ENCODE peak calls at places on chromosomes 13 and 19, in four cellular contexts. One of them, this sample, is unnamed.

GRCh38 chr19:58558066-58558622 is at the start of gene UBE2M:
- DNase-seq in adrenal gland: peak
- DNase-seq in mammary epithelial cell: no peak
- DNase-seq in left ventricle myocardium inferior: peak
- DNase-seq in this sample: no peak

GRCh38 chr19:10604460-10604980 is 17.4 kb upstream of the AP1M2 start:
- DNase-seq in left ventricle myocardium inferior: peak
- DNase-seq in mammary epithelial cell: no peak
- DNase-seq in adrenal gland: no peak
- DNase-seq in this sample: no peak

GRCh38 chr13:71860547-71861131 is 6.4 kb downstream of the DACH1 start:
- DNase-seq in left ventricle myocardium inferior: no peak
- DNase-seq in adrenal gland: no peak
- DNase-seq in mammary epithelial cell: no peak
- DNase-seq in this sample: no peak

GRCh38 chr13:30334663-30335386 is 27.5 kb upstream of the KATNAL1 start:
- DNase-seq in adrenal gland: no peak
- DNase-seq in left ventricle myocardium inferior: no peak
- DNase-seq in mammary epithelial cell: no peak
- DNase-seq in this sample: no peak

GRCh38 chr13:32021785-32022184 is 9.8 kb upstream of the FRY start:
- DNase-seq in mammary epithelial cell: no peak
- DNase-seq in left ventricle myocardium inferior: no peak
- DNase-seq in adrenal gland: no peak
- DNase-seq in this sample: no peak

GRCh38 chr13:110187501-110188161 is 119.3 kb downstream of the COL4A1 start:
- DNase-seq in adrenal gland: peak
- DNase-seq in left ventricle myocardium inferior: peak
- DNase-seq in mammary epithelial cell: peak
- DNase-seq in this sample: no peak

GRCh38 chr19:46849610-46850009 is 1.0 kb downstream of the AP2S1 start:
- DNase-seq in mammary epithelial cell: no peak
- DNase-seq in adrenal gland: no peak
- DNase-seq in left ventricle myocardium inferior: no peak
- DNase-seq in this sample: no peak

GRCh38 chr19:39038098-39038497 is 5.7 kb upstream of the FBXO27 start:
- DNase-seq in adrenal gland: peak
- DNase-seq in left ventricle myocardium inferior: no peak
- DNase-seq in mammary epithelial cell: peak
- DNase-seq in this sample: peak

GRCh38 chr19:5260381-5260967 is 80.1 kb downstream of the PTPRS start:
- DNase-seq in mammary epithelial cell: no peak
- DNase-seq in left ventricle myocardium inferior: no peak
- DNase-seq in adrenal gland: no peak
- DNase-seq in this sample: no peak

GRCh38 chr19:30001794-30002193 is 59.8 kb downstream of the URI1 start:
- DNase-seq in left ventricle myocardium inferior: no peak
- DNase-seq in adrenal gland: no peak
- DNase-seq in mammary epithelial cell: no peak
- DNase-seq in this sample: no peak

GRCh38 chr13:112910016-112910415 is 59.0 kb upstream of the MCF2L start:
- DNase-seq in left ventricle myocardium inferior: no peak
- DNase-seq in adrenal gland: no peak
- DNase-seq in mammary epithelial cell: no peak
- DNase-seq in this sample: no peak

GRCh38 chr19:54104998-54105715 is 2.5 kb downstream of the NDUFA3 start:
- DNase-seq in adrenal gland: no peak
- DNase-seq in mammary epithelial cell: no peak
- DNase-seq in left ventricle myocardium inferior: no peak
- DNase-seq in this sample: no peak

GRCh38 chr13:76722782-76723181 is 163.4 kb downstream of the KCTD12 start:
- DNase-seq in mammary epithelial cell: no peak
- DNase-seq in adrenal gland: no peak
- DNase-seq in left ventricle myocardium inferior: no peak
- DNase-seq in this sample: no peak

DNA sequence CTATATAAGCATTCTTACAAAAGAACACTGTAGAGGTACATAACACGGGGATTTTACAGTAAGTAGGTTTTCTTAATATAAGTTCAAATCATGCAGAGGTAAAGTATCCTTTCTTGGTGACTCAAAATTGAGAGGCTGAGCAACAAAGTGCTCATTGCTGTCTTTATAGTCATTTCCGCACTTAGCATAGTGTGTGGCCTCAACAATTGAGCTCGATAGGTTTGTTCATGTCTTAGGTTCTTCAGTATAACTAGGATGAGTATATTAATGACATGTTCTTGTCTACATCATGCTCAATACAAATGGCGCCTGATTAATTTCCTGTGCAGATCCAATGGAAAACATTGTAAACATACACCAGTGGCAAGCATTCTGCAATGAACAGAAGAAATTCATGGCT is 1.4 kb downstream of the WDFY2 start:
- DNase-seq in mammary epithelial cell: peak
- DNase-seq in adrenal gland: no peak
- DNase-seq in left ventricle myocardium inferior: no peak
- DNase-seq in this sample: no peak
- H3K4me3 ChIP-seq in mammary epithelial cell: peak
- H3K4me3 ChIP-seq in adrenal gland: peak
- H3K4me3 ChIP-seq in left ventricle myocardium inferior: peak
- H3K4me3 ChIP-seq in this sample: peak

DNA sequence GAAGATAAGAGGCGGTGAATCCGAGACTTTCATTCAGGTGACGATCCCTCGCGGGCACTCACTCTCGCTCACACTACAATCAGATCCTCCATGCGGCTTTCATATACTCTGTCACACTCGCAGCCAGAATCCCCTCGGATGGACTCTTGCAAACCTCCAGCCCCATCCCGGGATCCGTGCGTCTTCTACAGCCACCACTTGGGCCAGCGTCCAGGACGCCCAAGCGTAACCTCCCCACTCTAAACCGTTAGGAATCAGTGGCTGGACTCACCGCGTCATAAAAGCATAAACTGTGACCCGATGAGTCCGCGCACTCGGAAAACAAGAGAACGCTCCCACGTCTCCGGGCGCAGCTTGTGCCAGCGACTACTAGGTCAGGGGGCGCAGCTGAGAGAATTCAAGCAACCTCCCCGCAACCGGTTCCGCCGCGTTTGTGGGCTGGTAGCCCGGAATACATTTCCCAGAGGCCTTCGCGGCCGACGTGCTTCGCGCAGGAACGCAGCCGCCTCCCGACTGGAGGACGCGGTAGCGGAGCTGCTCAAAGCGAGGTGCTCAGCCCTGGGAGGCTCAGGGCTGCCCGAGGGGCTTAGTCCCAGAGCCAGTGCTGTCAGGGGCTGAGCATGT is 27.6 kb downstream of the ZNF607 start:
- DNase-seq in left ventricle myocardium inferior: peak
- DNase-seq in adrenal gland: peak
- DNase-seq in mammary epithelial cell: peak
- DNase-seq in this sample: peak
- TF ChIP-seq CTCF in left ventricle myocardium inferior: no peak
- TF ChIP-seq CTCF in adrenal gland: no peak
- TF ChIP-seq CTCF in mammary epithelial cell: no peak
- TF ChIP-seq CTCF in this sample: peak

GRCh38 chr13:63209330-63210017 is 1793.8 kb upstream of the PCDH20 start:
- DNase-seq in adrenal gland: no peak
- DNase-seq in left ventricle myocardium inferior: no peak
- DNase-seq in mammary epithelial cell: no peak
- DNase-seq in this sample: no peak
- H3K27ac ChIP-seq in adrenal gland: no peak
- H3K27ac ChIP-seq in left ventricle myocardium inferior: no peak
- H3K27ac ChIP-seq in mammary epithelial cell: no peak
- H3K27ac ChIP-seq in this sample: no peak

DNA sequence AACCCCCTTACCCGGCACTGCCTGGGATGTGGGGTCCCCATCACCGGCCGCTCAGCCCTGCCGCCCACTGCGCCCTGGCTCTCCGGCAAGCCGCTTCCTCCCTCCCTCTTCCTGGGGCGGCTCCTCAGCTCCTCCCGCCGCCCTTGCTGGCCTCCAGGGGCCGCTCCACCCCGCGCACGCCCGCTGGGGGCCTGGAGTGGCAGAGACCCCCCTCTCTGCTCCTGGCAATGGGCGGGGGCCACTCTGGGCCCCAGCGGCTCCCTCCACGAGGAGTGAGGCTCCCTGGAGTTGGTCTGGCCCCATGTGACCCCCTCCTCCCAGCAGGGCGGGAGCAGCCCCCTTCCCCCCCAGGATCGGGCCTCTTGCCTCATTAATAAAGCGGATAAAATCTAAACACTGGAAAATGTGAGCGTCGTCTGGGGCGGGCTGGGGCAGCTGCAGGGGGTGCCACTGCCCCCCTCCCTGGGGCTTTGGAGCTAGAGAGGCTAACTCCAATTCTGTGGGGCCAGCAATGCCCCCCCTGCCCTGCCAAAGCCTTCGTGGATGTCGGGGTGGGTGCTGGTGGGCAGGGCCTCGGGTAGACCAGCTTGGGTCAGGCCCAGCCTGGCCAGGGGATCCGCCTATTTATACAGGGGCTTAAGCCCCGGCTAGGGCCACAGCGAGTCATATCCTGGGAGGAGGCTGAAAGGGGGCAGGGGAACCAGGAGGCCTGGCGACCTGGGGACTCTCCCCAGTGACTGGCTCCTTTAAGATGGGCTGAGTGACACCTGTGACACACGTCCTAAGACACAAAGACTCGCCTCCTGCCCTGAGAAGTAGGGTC is at the start of gene PTGER1:
- DNase-seq in left ventricle myocardium inferior: no peak
- DNase-seq in mammary epithelial cell: peak
- DNase-seq in adrenal gland: no peak
- DNase-seq in this sample: no peak
- H3K4me3 ChIP-seq in left ventricle myocardium inferior: peak
- H3K4me3 ChIP-seq in mammary epithelial cell: no peak
- H3K4me3 ChIP-seq in adrenal gland: no peak
- H3K4me3 ChIP-seq in this sample: no peak

DNA sequence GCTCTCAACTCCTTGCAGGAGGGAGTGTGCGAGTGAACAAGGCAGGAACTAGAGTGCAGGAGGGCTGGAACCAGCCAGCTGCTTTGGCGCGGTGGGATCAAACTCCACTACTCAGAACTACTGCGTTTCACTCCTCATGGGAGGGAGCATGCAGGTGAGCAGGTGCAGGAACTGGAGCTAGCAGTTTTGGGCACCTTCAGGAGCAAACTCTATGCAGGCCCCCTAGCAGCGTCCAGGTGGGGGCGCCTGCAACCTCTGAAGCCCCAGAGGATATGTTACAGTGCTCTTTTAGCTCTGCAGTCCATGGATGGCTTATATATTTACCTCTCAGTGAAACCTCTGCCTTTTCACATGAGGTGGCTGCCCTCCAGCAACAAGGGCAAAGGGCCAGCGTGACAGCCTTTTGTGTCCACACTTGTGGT is 1303.4 kb downstream of the PCDH9 start:
- DNase-seq in left ventricle myocardium inferior: peak
- DNase-seq in adrenal gland: no peak
- DNase-seq in mammary epithelial cell: no peak
- DNase-seq in this sample: peak
- TF ChIP-seq CTCF in left ventricle myocardium inferior: peak
- TF ChIP-seq CTCF in adrenal gland: no peak
- TF ChIP-seq CTCF in mammary epithelial cell: peak
- TF ChIP-seq CTCF in this sample: no peak

DNA sequence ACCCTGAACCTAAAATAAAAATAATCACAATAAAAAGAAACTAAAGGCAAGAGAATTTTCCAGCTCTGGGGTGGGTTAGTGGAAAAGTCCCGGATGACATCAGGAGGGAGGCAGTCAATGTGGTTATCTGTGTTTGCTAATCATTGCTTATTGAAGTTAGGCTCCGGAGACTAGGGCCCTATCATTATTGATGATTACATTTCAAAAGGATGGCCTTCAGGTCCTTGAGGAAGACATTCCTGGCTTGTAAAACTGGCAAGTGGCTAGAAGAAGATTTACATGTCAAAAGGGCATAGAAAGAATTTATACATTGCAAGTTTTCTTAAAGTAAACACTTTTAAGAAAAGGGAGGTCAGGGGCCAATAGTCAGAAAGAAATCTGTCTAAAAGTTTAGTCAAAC is 123.4 kb downstream of the POSTN start:
- DNase-seq in adrenal gland: no peak
- DNase-seq in left ventricle myocardium inferior: no peak
- DNase-seq in mammary epithelial cell: no peak
- DNase-seq in this sample: no peak
- H3K27ac ChIP-seq in adrenal gland: no peak
- H3K27ac ChIP-seq in left ventricle myocardium inferior: no peak
- H3K27ac ChIP-seq in mammary epithelial cell: no peak
- H3K27ac ChIP-seq in this sample: no peak

GRCh38 chr19:12261554-12261953 is 33.1 kb downstream of the ZNF44 start:
- DNase-seq in left ventricle myocardium inferior: no peak
- DNase-seq in mammary epithelial cell: no peak
- DNase-seq in adrenal gland: no peak
- DNase-seq in this sample: no peak

GRCh38 chr19:12260236-12260635 is 34.4 kb downstream of the ZNF44 start:
- DNase-seq in left ventricle myocardium inferior: no peak
- DNase-seq in adrenal gland: no peak
- DNase-seq in mammary epithelial cell: no peak
- DNase-seq in this sample: no peak

GRCh38 chr19:12260861-12261260 is 33.8 kb downstream of the ZNF44 start:
- DNase-seq in left ventricle myocardium inferior: no peak
- DNase-seq in adrenal gland: no peak
- DNase-seq in mammary epithelial cell: no peak
- DNase-seq in this sample: no peak

GRCh38 chr19:12270854-12271253 is 23.8 kb downstream of the ZNF44 start:
- DNase-seq in left ventricle myocardium inferior: no peak
- DNase-seq in adrenal gland: no peak
- DNase-seq in mammary epithelial cell: no peak
- DNase-seq in this sample: no peak

GRCh38 chr19:12265921-12266704 is 28.6 kb downstream of the ZNF44 start:
- DNase-seq in adrenal gland: no peak
- DNase-seq in left ventricle myocardium inferior: no peak
- DNase-seq in mammary epithelial cell: no peak
- DNase-seq in this sample: no peak
- H3K4me3 ChIP-seq in adrenal gland: no peak
- H3K4me3 ChIP-seq in left ventricle myocardium inferior: no peak
- H3K4me3 ChIP-seq in mammary epithelial cell: no peak
- H3K4me3 ChIP-seq in this sample: no peak